ENCODE peak calls at places on chromosomes 12 and 14, in eight cellular contexts. K is MCF 10A; G is mesenchymal stem cell; L is activated CD4-positive, CD25-positive, alpha-beta regulatory T cell; T is lung; F is kidney glomerular epithelial cell; O is CD8-positive, alpha-beta T cell; S is H7. J is an unnamed sample.

GRCh38 chr14:54642950-54643695 is 76.2 kb downstream of the SAMD4A start:
- DNase-seq in T (no peak), F (no peak), L (no peak), O (no peak), S (peak), G (peak), K (peak), J (no peak)

GRCh38 chr12:64611430-64612286 is 1.4 kb downstream of the RASSF3 start:
- DNase-seq in L (no peak), O (peak), G (peak), F (no peak), S (peak), T (peak), K (peak), J (peak)

GRCh38 chr14:93219103-93219726 is 12.2 kb downstream of the UBR7 start:
- DNase-seq in F (peak), G (peak), S (peak), L (peak), K (peak), T (no peak), O (no peak), J (peak)

GRCh38 chr14:54486685-54487084 is 2.1 kb downstream of the GMFB start:
- DNase-seq in L (no peak), G (no peak), T (no peak), K (no peak), S (peak), F (no peak), O (no peak), J (no peak)

GRCh38 chr14:20305265-20306078 is at the start of gene TTC5:
- DNase-seq in G (peak), K (peak), L (peak), F (peak), O (peak), T (peak), S (peak), J (peak)

GRCh38 chr12:118055144-118055557 is 5.8 kb downstream of the WSB2 start:
- DNase-seq in O (peak), L (peak), F (peak), G (peak), S (peak), T (peak), K (peak), J (peak)

GRCh38 chr12:96140110-96140509 is 54.1 kb upstream of the ELK3 start:
- DNase-seq in K (peak), G (peak), L (no peak), S (no peak), F (no peak), T (no peak), O (no peak), J (no peak)

GRCh38 chr12:63821781-63822251 is 22.7 kb upstream of the SRGAP1 start:
- DNase-seq in S (no peak), G (no peak), K (no peak), O (no peak), L (no peak), F (no peak), T (no peak), J (no peak)

GRCh38 chr12:109710747-109711595 is 2.7 kb upstream of the FAM222A start:
- DNase-seq in K (peak), G (peak), F (no peak), S (no peak), L (no peak), T (no peak), O (no peak), J (no peak)

GRCh38 chr12:132953163-132953425 is 3.0 kb downstream of the ZNF605 start:
- DNase-seq in L (no peak), F (no peak), O (no peak), T (no peak), K (no peak), S (no peak), G (no peak), J (no peak)

GRCh38 chr14:29627141-29627540 is 300.5 kb downstream of the PRKD1 start:
- DNase-seq in O (no peak), S (no peak), K (peak), G (no peak), F (no peak), T (no peak), L (no peak), J (no peak)